ENCODE peak calls at places on chromosomes 1 and 21, in seven cellular contexts. One of them, this sample, is unnamed.
A peak's percentile ranks its signal among the peaks of the same experiment; 100 is the strongest.

GRCh38 chr1:202553560-202554038 is 156.7 kb downstream of the SYT2 start:
- DNase-seq in mesenchymal stem cell: peak; percentile 74
- DNase-seq in heart left ventricle: no peak
- DNase-seq in astrocyte: no peak
- DNase-seq in heart right ventricle: no peak
- DNase-seq in GM23248: peak; percentile 50
- DNase-seq in small intestine: peak; percentile 14
- DNase-seq in this sample: peak; percentile 57

GRCh38 chr1:115830963-115831362 is 10.0 kb downstream of the NHLH2 start:
- DNase-seq in mesenchymal stem cell: no peak
- DNase-seq in heart left ventricle: no peak
- DNase-seq in astrocyte: no peak
- DNase-seq in heart right ventricle: no peak
- DNase-seq in GM23248: no peak
- DNase-seq in small intestine: no peak
- DNase-seq in this sample: no peak

GRCh38 chr1:10694633-10695627 is 101.5 kb downstream of the CASZ1 start:
- DNase-seq in mesenchymal stem cell: peak; percentile 79
- DNase-seq in heart left ventricle: peak; percentile 94
- DNase-seq in astrocyte: peak; percentile 70
- DNase-seq in heart right ventricle: peak; percentile 91
- DNase-seq in GM23248: peak; percentile 89
- DNase-seq in small intestine: peak; percentile 90
- DNase-seq in this sample: peak; percentile 90

GRCh38 chr1:207021139-207021861 is 11.3 kb downstream of the C1orf116 start:
- DNase-seq in mesenchymal stem cell: no peak
- DNase-seq in heart left ventricle: no peak
- DNase-seq in astrocyte: peak; percentile 82
- DNase-seq in heart right ventricle: no peak
- DNase-seq in GM23248: no peak
- DNase-seq in small intestine: no peak
- DNase-seq in this sample: peak; percentile 58

GRCh38 chr1:210722410-210723081 is 393.8 kb downstream of the HHAT start:
- DNase-seq in mesenchymal stem cell: no peak
- DNase-seq in heart left ventricle: no peak
- DNase-seq in astrocyte: no peak
- DNase-seq in heart right ventricle: no peak
- DNase-seq in GM23248: no peak
- DNase-seq in small intestine: no peak
- DNase-seq in this sample: no peak

GRCh38 chr1:243421784-243422183 is 165.9 kb downstream of the SDCCAG8 start:
- DNase-seq in mesenchymal stem cell: peak; percentile 46
- DNase-seq in heart left ventricle: no peak
- DNase-seq in astrocyte: peak; percentile 91
- DNase-seq in heart right ventricle: no peak
- DNase-seq in GM23248: peak; percentile 87
- DNase-seq in small intestine: peak; percentile 36
- DNase-seq in this sample: peak; percentile 75

GRCh38 chr1:188958461-188959115 is 1519.1 kb downstream of the BRINP3 start:
- DNase-seq in mesenchymal stem cell: peak; percentile 47
- DNase-seq in heart left ventricle: no peak
- DNase-seq in astrocyte: peak; percentile 36
- DNase-seq in heart right ventricle: no peak
- DNase-seq in GM23248: no peak
- DNase-seq in small intestine: no peak
- DNase-seq in this sample: no peak

GRCh38 chr21:24045775-24046215 is 1561.5 kb downstream of the MRPL39 start:
- DNase-seq in mesenchymal stem cell: no peak
- DNase-seq in heart left ventricle: peak; percentile 67
- DNase-seq in astrocyte: peak; percentile 93
- DNase-seq in heart right ventricle: peak; percentile 65
- DNase-seq in GM23248: peak; percentile 0
- DNase-seq in small intestine: no peak
- DNase-seq in this sample: peak; percentile 98

GRCh38 chr1:47181955-47182680 is 7.7 kb downstream of the PDZK1IP1 start:
- DNase-seq in mesenchymal stem cell: no peak
- DNase-seq in heart left ventricle: no peak
- DNase-seq in astrocyte: peak; percentile 61
- DNase-seq in heart right ventricle: no peak
- DNase-seq in GM23248: no peak
- DNase-seq in small intestine: no peak
- DNase-seq in this sample: no peak

GRCh38 chr21:44072111-44072510 is 35.1 kb upstream of the PWP2 start:
- DNase-seq in mesenchymal stem cell: no peak
- DNase-seq in heart left ventricle: no peak
- DNase-seq in astrocyte: no peak
- DNase-seq in heart right ventricle: no peak
- DNase-seq in GM23248: no peak
- DNase-seq in small intestine: no peak
- DNase-seq in this sample: no peak

GRCh38 chr1:233025566-233025965 is 75.2 kb downstream of the NTPCR start:
- DNase-seq in mesenchymal stem cell: no peak
- DNase-seq in heart left ventricle: no peak
- DNase-seq in astrocyte: no peak
- DNase-seq in heart right ventricle: no peak
- DNase-seq in GM23248: peak; percentile 8
- DNase-seq in small intestine: no peak
- DNase-seq in this sample: no peak

GRCh38 chr1:180598333-180598979 is 33.4 kb upstream of the XPR1 start:
- DNase-seq in mesenchymal stem cell: no peak
- DNase-seq in heart left ventricle: no peak
- DNase-seq in astrocyte: no peak
- DNase-seq in heart right ventricle: no peak
- DNase-seq in GM23248: no peak
- DNase-seq in small intestine: peak; percentile 79
- DNase-seq in this sample: no peak

GRCh38 chr21:25717491-25718139 is 17.1 kb downstream of the ATP5PF start:
- DNase-seq in mesenchymal stem cell: peak; percentile 26
- DNase-seq in heart left ventricle: no peak
- DNase-seq in astrocyte: peak; percentile 3
- DNase-seq in heart right ventricle: no peak
- DNase-seq in GM23248: peak; percentile 50
- DNase-seq in small intestine: no peak
- DNase-seq in this sample: no peak

GRCh38 chr1:152656459-152656858 is 6.7 kb upstream of the LCE2D start:
- DNase-seq in mesenchymal stem cell: no peak
- DNase-seq in heart left ventricle: no peak
- DNase-seq in astrocyte: no peak
- DNase-seq in heart right ventricle: no peak
- DNase-seq in GM23248: no peak
- DNase-seq in small intestine: no peak
- DNase-seq in this sample: no peak

GRCh38 chr1:152654110-152654509 is 9.1 kb upstream of the LCE2D start:
- DNase-seq in mesenchymal stem cell: no peak
- DNase-seq in heart left ventricle: no peak
- DNase-seq in astrocyte: no peak
- DNase-seq in heart right ventricle: no peak
- DNase-seq in GM23248: peak; percentile 74
- DNase-seq in small intestine: peak; percentile 62
- DNase-seq in this sample: peak; percentile 57

GRCh38 chr1:152658649-152659048 is 4.5 kb upstream of the LCE2D start:
- DNase-seq in mesenchymal stem cell: no peak
- DNase-seq in heart left ventricle: no peak
- DNase-seq in astrocyte: no peak
- DNase-seq in heart right ventricle: no peak
- DNase-seq in GM23248: no peak
- DNase-seq in small intestine: no peak
- DNase-seq in this sample: no peak

GRCh38 chr1:152663098-152663497 is at the start of gene LCE2D:
- DNase-seq in mesenchymal stem cell: no peak
- DNase-seq in heart left ventricle: no peak
- DNase-seq in astrocyte: no peak
- DNase-seq in heart right ventricle: no peak
- DNase-seq in GM23248: no peak
- DNase-seq in small intestine: no peak
- DNase-seq in this sample: no peak

GRCh38 chr1:152657677-152658076 is 5.5 kb upstream of the LCE2D start:
- DNase-seq in mesenchymal stem cell: no peak
- DNase-seq in heart left ventricle: no peak
- DNase-seq in astrocyte: no peak
- DNase-seq in heart right ventricle: no peak
- DNase-seq in GM23248: no peak
- DNase-seq in small intestine: no peak
- DNase-seq in this sample: no peak
- H3K9me3 ChIP-seq in mesenchymal stem cell: no peaks in the 10 kb centered on the region
- H3K9me3 ChIP-seq in heart left ventricle: no peaks in the 10 kb centered on the region
- H3K9me3 ChIP-seq in astrocyte: no peaks in the 10 kb centered on the region
- H3K9me3 ChIP-seq in heart right ventricle: no peaks in the 10 kb centered on the region
- H3K9me3 ChIP-seq in GM23248: no peaks in the 10 kb centered on the region
- H3K9me3 ChIP-seq in small intestine: no peaks in the 10 kb centered on the region
- H3K9me3 ChIP-seq in this sample: no peaks in the 10 kb centered on the region

GRCh38 chr1:90716552-90717355 is at the start of gene BARHL2:
- DNase-seq in mesenchymal stem cell: no peak
- DNase-seq in heart left ventricle: no peak
- DNase-seq in astrocyte: no peak
- DNase-seq in heart right ventricle: no peak
- DNase-seq in GM23248: no peak
- DNase-seq in small intestine: no peak
- DNase-seq in this sample: no peak

GRCh38 chr1:90717356-90717664 is 208 bp upstream of the BARHL2 start:
- DNase-seq in mesenchymal stem cell: no peak
- DNase-seq in heart left ventricle: no peak
- DNase-seq in astrocyte: no peak
- DNase-seq in heart right ventricle: no peak
- DNase-seq in GM23248: no peak
- DNase-seq in small intestine: no peak
- DNase-seq in this sample: no peak

GRCh38 chr1:90718411-90719320 is 1.6 kb upstream of the BARHL2 start:
- DNase-seq in mesenchymal stem cell: no peak
- DNase-seq in heart left ventricle: no peak
- DNase-seq in astrocyte: no peak
- DNase-seq in heart right ventricle: no peak
- DNase-seq in GM23248: peak; percentile 37
- DNase-seq in small intestine: no peak
- DNase-seq in this sample: no peak

GRCh38 chr1:90716243-90716551 is 905 bp downstream of the BARHL2 start:
- DNase-seq in mesenchymal stem cell: no peak
- DNase-seq in heart left ventricle: no peak
- DNase-seq in astrocyte: no peak
- DNase-seq in heart right ventricle: no peak
- DNase-seq in GM23248: no peak
- DNase-seq in small intestine: no peak
- DNase-seq in this sample: no peak

DNA sequence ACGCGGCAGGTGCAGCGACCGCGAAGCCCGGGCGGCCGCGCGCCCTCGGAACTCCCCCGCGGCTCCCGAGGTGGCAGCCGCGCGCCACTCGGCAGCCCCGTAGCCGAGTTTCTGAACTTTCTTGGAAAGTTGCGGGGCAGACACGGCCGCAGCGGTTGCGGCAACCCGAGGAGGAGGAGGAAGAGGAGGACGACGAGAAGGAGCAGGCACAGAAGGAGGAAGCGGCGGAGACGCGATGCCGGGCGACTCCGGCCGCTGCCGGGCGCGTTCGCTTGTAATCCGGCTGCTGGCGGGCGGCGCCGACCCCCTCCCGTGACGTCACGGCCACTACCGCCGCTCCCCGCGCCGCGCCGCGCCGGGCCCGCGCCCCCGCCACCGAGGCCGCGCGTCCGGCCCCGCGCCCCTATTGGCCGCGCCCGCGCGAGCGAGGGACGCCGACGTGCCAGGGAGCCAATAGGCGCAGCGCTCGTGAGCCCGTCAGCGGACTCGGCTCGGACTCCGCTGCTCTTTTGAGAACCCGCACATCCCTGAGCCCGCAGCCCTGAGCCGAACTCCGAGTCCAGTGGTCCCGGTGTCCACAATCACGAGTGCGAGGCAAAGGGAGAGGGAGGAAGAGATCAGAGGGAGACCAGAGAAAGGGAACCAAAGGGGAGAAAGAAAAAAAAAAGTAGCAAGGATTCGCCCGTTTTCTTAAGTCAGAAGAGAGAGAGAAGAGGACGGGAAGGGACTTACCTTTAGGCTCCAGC is 736 bp upstream of the BARHL2 start:
- DNase-seq in mesenchymal stem cell: peak; percentile 24
- DNase-seq in heart left ventricle: no peak
- DNase-seq in astrocyte: no peak
- DNase-seq in heart right ventricle: no peak
- DNase-seq in GM23248: peak; percentile 54
- DNase-seq in small intestine: no peak
- DNase-seq in this sample: peak; percentile 71
- H3K9me3 ChIP-seq in mesenchymal stem cell: no peaks in the 10 kb centered on the region
- H3K9me3 ChIP-seq in heart left ventricle: no peaks in the 10 kb centered on the region
- H3K9me3 ChIP-seq in astrocyte: no peaks in the 10 kb centered on the region
- H3K9me3 ChIP-seq in heart right ventricle: no peaks in the 10 kb centered on the region
- H3K9me3 ChIP-seq in GM23248: no peaks in the 10 kb centered on the region
- H3K9me3 ChIP-seq in small intestine: no peaks in the 10 kb centered on the region
- H3K9me3 ChIP-seq in this sample: no peaks in the 10 kb centered on the region

DNA sequence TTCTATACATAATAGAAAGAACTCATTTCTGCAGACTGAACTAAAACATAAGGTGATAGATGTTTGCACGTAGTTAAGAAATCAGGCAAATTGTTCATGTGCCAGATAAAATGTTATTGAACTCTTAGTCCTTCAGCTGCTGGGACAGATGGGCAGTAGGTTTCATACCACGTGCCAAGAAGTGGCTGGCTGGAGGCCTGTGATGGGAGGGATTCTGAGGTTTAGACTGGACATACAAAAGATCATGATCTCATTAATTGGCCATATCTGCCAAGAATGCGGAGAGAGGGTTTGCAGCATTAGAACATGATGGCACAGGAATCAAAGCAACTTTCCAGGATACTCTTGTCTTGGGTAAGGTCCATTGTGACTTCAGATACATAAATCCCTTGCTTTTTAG is 53.9 kb downstream of the DSCAM start:
- DNase-seq in mesenchymal stem cell: no peak
- DNase-seq in heart left ventricle: no peak
- DNase-seq in astrocyte: peak; percentile 55
- DNase-seq in heart right ventricle: no peak
- DNase-seq in GM23248: no peak
- DNase-seq in small intestine: no peak
- DNase-seq in this sample: peak; percentile 84
- H3K9me3 ChIP-seq in mesenchymal stem cell: peaks cover 7% of the 10 kb centered on the region
- H3K9me3 ChIP-seq in heart left ventricle: no peaks in the 10 kb centered on the region
- H3K9me3 ChIP-seq in astrocyte: no peaks in the 10 kb centered on the region
- H3K9me3 ChIP-seq in heart right ventricle: peaks cover 2% of the 10 kb centered on the region
- H3K9me3 ChIP-seq in GM23248: peaks cover 2% of the 10 kb centered on the region
- H3K9me3 ChIP-seq in small intestine: no peaks in the 10 kb centered on the region
- H3K9me3 ChIP-seq in this sample: peaks cover 8% of the 10 kb centered on the region

GRCh38 chr1:2981388-2981787 is 39.9 kb upstream of the ACTRT2 start:
- DNase-seq in mesenchymal stem cell: no peak
- DNase-seq in heart left ventricle: no peak
- DNase-seq in astrocyte: no peak
- DNase-seq in heart right ventricle: no peak
- DNase-seq in GM23248: no peak
- DNase-seq in small intestine: no peak
- DNase-seq in this sample: no peak

GRCh38 chr1:2979191-2980072 is 41.8 kb upstream of the ACTRT2 start:
- DNase-seq in mesenchymal stem cell: no peak
- DNase-seq in heart left ventricle: no peak
- DNase-seq in astrocyte: no peak
- DNase-seq in heart right ventricle: no peak
- DNase-seq in GM23248: no peak
- DNase-seq in small intestine: no peak
- DNase-seq in this sample: no peak

GRCh38 chr1:2980073-2980791 is 41.0 kb upstream of the ACTRT2 start:
- DNase-seq in mesenchymal stem cell: no peak
- DNase-seq in heart left ventricle: no peak
- DNase-seq in astrocyte: no peak
- DNase-seq in heart right ventricle: no peak
- DNase-seq in GM23248: no peak
- DNase-seq in small intestine: no peak
- DNase-seq in this sample: no peak

GRCh38 chr1:2981981-2982614 is 39.2 kb upstream of the ACTRT2 start:
- DNase-seq in mesenchymal stem cell: no peak
- DNase-seq in heart left ventricle: no peak
- DNase-seq in astrocyte: no peak
- DNase-seq in heart right ventricle: no peak
- DNase-seq in GM23248: no peak
- DNase-seq in small intestine: no peak
- DNase-seq in this sample: no peak

GRCh38 chr1:2980849-2981248 is 40.4 kb upstream of the ACTRT2 start:
- DNase-seq in mesenchymal stem cell: no peak
- DNase-seq in heart left ventricle: no peak
- DNase-seq in astrocyte: no peak
- DNase-seq in heart right ventricle: no peak
- DNase-seq in GM23248: no peak
- DNase-seq in small intestine: no peak
- DNase-seq in this sample: no peak
- H3K9me3 ChIP-seq in mesenchymal stem cell: no peaks in the 10 kb centered on the region
- H3K9me3 ChIP-seq in heart left ventricle: no peaks in the 10 kb centered on the region
- H3K9me3 ChIP-seq in astrocyte: no peaks in the 10 kb centered on the region
- H3K9me3 ChIP-seq in heart right ventricle: no peaks in the 10 kb centered on the region
- H3K9me3 ChIP-seq in GM23248: no peaks in the 10 kb centered on the region
- H3K9me3 ChIP-seq in small intestine: no peaks in the 10 kb centered on the region
- H3K9me3 ChIP-seq in this sample: no peaks in the 10 kb centered on the region